ENCODE peak calls at places on chromosome 18, in ten cellular contexts. One of them, this sample, is unnamed.

GRCh38 chr18:34194239-34194638 is 30.5 kb downstream of the NOL4 start:
- DNase-seq in neural progenitor cell: no peak
- DNase-seq in pancreas: no peak
- DNase-seq in sigmoid colon: no peak
- DNase-seq in breast epithelium: no peak
- DNase-seq in adrenal gland: no peak
- DNase-seq in testis: no peak
- DNase-seq in transverse colon: no peak
- DNase-seq in cardiac muscle cell: no peak
- DNase-seq in psoas muscle: no peak
- DNase-seq in this sample: no peak

GRCh38 chr18:5979971-5980457 is 84.7 kb upstream of the TMEM200C start:
- DNase-seq in sigmoid colon: no peak
- DNase-seq in pancreas: no peak
- DNase-seq in transverse colon: no peak
- DNase-seq in cardiac muscle cell: peak; percentile 30
- DNase-seq in breast epithelium: no peak
- DNase-seq in testis: no peak
- DNase-seq in psoas muscle: no peak
- DNase-seq in adrenal gland: no peak
- DNase-seq in neural progenitor cell: no peak
- DNase-seq in this sample: no peak

GRCh38 chr18:61953641-61954040 is 60.8 kb upstream of the RNF152 start:
- DNase-seq in cardiac muscle cell: no peak
- DNase-seq in testis: no peak
- DNase-seq in breast epithelium: no peak
- DNase-seq in psoas muscle: no peak
- DNase-seq in adrenal gland: no peak
- DNase-seq in neural progenitor cell: no peak
- DNase-seq in transverse colon: no peak
- DNase-seq in sigmoid colon: no peak
- DNase-seq in pancreas: no peak
- DNase-seq in this sample: no peak

GRCh38 chr18:58484989-58485962 is 143.6 kb downstream of the ALPK2 start:
- DNase-seq in transverse colon: peak; percentile 46
- DNase-seq in sigmoid colon: peak; percentile 58
- DNase-seq in pancreas: no peak
- DNase-seq in breast epithelium: no peak
- DNase-seq in cardiac muscle cell: peak; percentile 44
- DNase-seq in neural progenitor cell: peak; percentile 65
- DNase-seq in psoas muscle: no peak
- DNase-seq in testis: no peak
- DNase-seq in adrenal gland: peak; percentile 27
- DNase-seq in this sample: no peak

GRCh38 chr18:37937287-37937686 is 371.7 kb upstream of the CELF4 start:
- DNase-seq in transverse colon: no peak
- DNase-seq in neural progenitor cell: no peak
- DNase-seq in sigmoid colon: no peak
- DNase-seq in psoas muscle: no peak
- DNase-seq in breast epithelium: no peak
- DNase-seq in pancreas: no peak
- DNase-seq in cardiac muscle cell: no peak
- DNase-seq in adrenal gland: no peak
- DNase-seq in testis: no peak
- DNase-seq in this sample: no peak

GRCh38 chr18:5295231-5295920 is at the start of gene ZBTB14:
- DNase-seq in sigmoid colon: peak; percentile 79
- DNase-seq in pancreas: peak; percentile 69
- DNase-seq in testis: peak; percentile 63
- DNase-seq in breast epithelium: peak; percentile 53
- DNase-seq in cardiac muscle cell: peak; percentile 86
- DNase-seq in psoas muscle: peak; percentile 81
- DNase-seq in transverse colon: peak; percentile 74
- DNase-seq in neural progenitor cell: peak; percentile 88
- DNase-seq in adrenal gland: peak; percentile 69
- DNase-seq in this sample: peak; percentile 7

GRCh38 chr18:7020995-7021777 is 96.4 kb downstream of the LAMA1 start:
- DNase-seq in pancreas: no peak
- DNase-seq in transverse colon: no peak
- DNase-seq in psoas muscle: no peak
- DNase-seq in adrenal gland: no peak
- DNase-seq in testis: no peak
- DNase-seq in cardiac muscle cell: no peak
- DNase-seq in neural progenitor cell: no peak
- DNase-seq in sigmoid colon: no peak
- DNase-seq in breast epithelium: no peak
- DNase-seq in this sample: no peak

GRCh38 chr18:50909261-50909660 is 30.3 kb downstream of the ME2 start:
- DNase-seq in testis: no peak
- DNase-seq in pancreas: no peak
- DNase-seq in breast epithelium: no peak
- DNase-seq in psoas muscle: no peak
- DNase-seq in adrenal gland: no peak
- DNase-seq in cardiac muscle cell: no peak
- DNase-seq in transverse colon: no peak
- DNase-seq in sigmoid colon: no peak
- DNase-seq in neural progenitor cell: no peak
- DNase-seq in this sample: no peak

GRCh38 chr18:50706199-50706598 is 113.6 kb downstream of the MRO start:
- DNase-seq in breast epithelium: no peak
- DNase-seq in cardiac muscle cell: no peak
- DNase-seq in testis: no peak
- DNase-seq in sigmoid colon: peak; percentile 17
- DNase-seq in pancreas: no peak
- DNase-seq in psoas muscle: no peak
- DNase-seq in transverse colon: no peak
- DNase-seq in adrenal gland: no peak
- DNase-seq in neural progenitor cell: no peak
- DNase-seq in this sample: no peak

GRCh38 chr18:23259701-23260661 is 124.7 kb downstream of the CABLES1 start:
- DNase-seq in pancreas: peak; percentile 62
- DNase-seq in transverse colon: peak; percentile 68
- DNase-seq in adrenal gland: peak; percentile 73
- DNase-seq in sigmoid colon: peak; percentile 87
- DNase-seq in psoas muscle: peak; percentile 83
- DNase-seq in cardiac muscle cell: peak; percentile 84
- DNase-seq in breast epithelium: peak; percentile 88
- DNase-seq in testis: peak; percentile 66
- DNase-seq in neural progenitor cell: peak; percentile 91
- DNase-seq in this sample: peak; percentile 75

GRCh38 chr18:79926715-79927596 is 24.5 kb downstream of the SLC66A2 start:
- DNase-seq in neural progenitor cell: peak; percentile 79
- DNase-seq in testis: peak; percentile 12
- DNase-seq in breast epithelium: peak; percentile 24
- DNase-seq in transverse colon: peak; percentile 3
- DNase-seq in adrenal gland: peak; percentile 9
- DNase-seq in sigmoid colon: peak; percentile 52
- DNase-seq in psoas muscle: peak; percentile 52
- DNase-seq in cardiac muscle cell: no peak
- DNase-seq in pancreas: peak; percentile 56
- DNase-seq in this sample: no peak
- H3K4me3 ChIP-seq in neural progenitor cell: no peak overlapping the region
- H3K4me3 ChIP-seq in testis: no peak overlapping the region
- H3K4me3 ChIP-seq in breast epithelium: no peak overlapping the region
- H3K4me3 ChIP-seq in transverse colon: no peak overlapping the region
- H3K4me3 ChIP-seq in adrenal gland: no peak overlapping the region
- H3K4me3 ChIP-seq in sigmoid colon: no peak overlapping the region
- H3K4me3 ChIP-seq in psoas muscle: no peak overlapping the region
- H3K4me3 ChIP-seq in cardiac muscle cell: no peak overlapping the region
- H3K4me3 ChIP-seq in pancreas: no peak overlapping the region
- H3K4me3 ChIP-seq in this sample: no peak overlapping the region

GRCh38 chr18:49189772-49190171 is 239.0 kb upstream of the SMAD7 start:
- DNase-seq in psoas muscle: no peak
- DNase-seq in adrenal gland: no peak
- DNase-seq in testis: no peak
- DNase-seq in pancreas: no peak
- DNase-seq in transverse colon: no peak
- DNase-seq in neural progenitor cell: no peak
- DNase-seq in breast epithelium: no peak
- DNase-seq in cardiac muscle cell: no peak
- DNase-seq in sigmoid colon: no peak
- DNase-seq in this sample: no peak

GRCh38 chr18:49193252-49193651 is 242.5 kb upstream of the SMAD7 start:
- DNase-seq in testis: no peak
- DNase-seq in cardiac muscle cell: no peak
- DNase-seq in breast epithelium: no peak
- DNase-seq in transverse colon: no peak
- DNase-seq in pancreas: no peak
- DNase-seq in sigmoid colon: no peak
- DNase-seq in psoas muscle: no peak
- DNase-seq in adrenal gland: no peak
- DNase-seq in neural progenitor cell: no peak
- DNase-seq in this sample: no peak

GRCh38 chr18:49193896-49194295 is 243.1 kb upstream of the SMAD7 start:
- DNase-seq in adrenal gland: no peak
- DNase-seq in transverse colon: no peak
- DNase-seq in testis: no peak
- DNase-seq in cardiac muscle cell: no peak
- DNase-seq in psoas muscle: no peak
- DNase-seq in breast epithelium: no peak
- DNase-seq in sigmoid colon: no peak
- DNase-seq in neural progenitor cell: no peak
- DNase-seq in pancreas: no peak
- DNase-seq in this sample: no peak
- TF ChIP-seq CTCF in adrenal gland: no peak
- TF ChIP-seq CTCF in transverse colon: no peak
- TF ChIP-seq CTCF in testis: no peak
- TF ChIP-seq CTCF in cardiac muscle cell: no peak
- TF ChIP-seq CTCF in psoas muscle: no peak
- TF ChIP-seq CTCF in breast epithelium: no peak
- TF ChIP-seq CTCF in sigmoid colon: no peak
- TF ChIP-seq CTCF in neural progenitor cell: no peak
- TF ChIP-seq CTCF in pancreas: no peak
- TF ChIP-seq CTCF in this sample: no peak

DNA sequence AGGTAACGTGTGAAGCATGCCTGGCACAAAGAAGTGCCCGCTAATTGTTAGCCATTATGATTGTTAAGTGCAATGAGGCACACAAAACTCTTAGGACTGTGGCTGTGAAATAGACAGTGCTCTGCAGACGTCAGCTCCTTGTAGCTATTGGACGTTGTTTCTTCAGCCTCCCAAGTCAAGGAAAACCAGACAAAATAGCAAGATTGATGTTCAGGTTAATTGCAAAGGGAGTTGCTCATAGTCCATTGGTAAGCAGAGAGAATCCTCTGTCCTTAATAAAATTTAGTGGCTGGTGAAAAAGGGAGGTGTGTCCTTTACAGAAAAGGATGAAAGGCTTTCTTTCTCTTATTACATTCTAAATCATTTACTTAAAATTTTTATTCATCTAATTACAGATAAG is 54.6 kb upstream of the MBP start:
- DNase-seq in sigmoid colon: no peak
- DNase-seq in psoas muscle: no peak
- DNase-seq in adrenal gland: no peak
- DNase-seq in transverse colon: no peak
- DNase-seq in breast epithelium: no peak
- DNase-seq in testis: no peak
- DNase-seq in cardiac muscle cell: no peak
- DNase-seq in neural progenitor cell: no peak
- DNase-seq in pancreas: no peak
- DNase-seq in this sample: no peak
- H3K36me3 ChIP-seq in sigmoid colon: no peaks in the 10 kb centered on the region
- H3K36me3 ChIP-seq in psoas muscle: no peaks in the 10 kb centered on the region
- H3K36me3 ChIP-seq in adrenal gland: no peaks in the 10 kb centered on the region
- H3K36me3 ChIP-seq in transverse colon: no peaks in the 10 kb centered on the region
- H3K36me3 ChIP-seq in breast epithelium: no peaks in the 10 kb centered on the region
- H3K36me3 ChIP-seq in testis: no peaks in the 10 kb centered on the region
- H3K36me3 ChIP-seq in cardiac muscle cell: no peaks in the 10 kb centered on the region
- H3K36me3 ChIP-seq in neural progenitor cell: no peaks in the 10 kb centered on the region
- H3K36me3 ChIP-seq in pancreas: no peaks in the 10 kb centered on the region
- H3K36me3 ChIP-seq in this sample: no peaks in the 10 kb centered on the region

GRCh38 chr18:59959079-59959478 is 59.3 kb downstream of the PMAIP1 start:
- DNase-seq in transverse colon: no peak
- DNase-seq in sigmoid colon: no peak
- DNase-seq in adrenal gland: no peak
- DNase-seq in cardiac muscle cell: no peak
- DNase-seq in breast epithelium: no peak
- DNase-seq in testis: no peak
- DNase-seq in neural progenitor cell: no peak
- DNase-seq in psoas muscle: no peak
- DNase-seq in pancreas: no peak
- DNase-seq in this sample: no peak

GRCh38 chr18:59959606-59960005 is 59.8 kb downstream of the PMAIP1 start:
- DNase-seq in neural progenitor cell: no peak
- DNase-seq in cardiac muscle cell: no peak
- DNase-seq in pancreas: no peak
- DNase-seq in transverse colon: no peak
- DNase-seq in psoas muscle: no peak
- DNase-seq in adrenal gland: no peak
- DNase-seq in testis: no peak
- DNase-seq in breast epithelium: no peak
- DNase-seq in sigmoid colon: no peak
- DNase-seq in this sample: no peak

GRCh38 chr18:59961086-59961485 is 61.3 kb downstream of the PMAIP1 start:
- DNase-seq in sigmoid colon: no peak
- DNase-seq in pancreas: peak; percentile 8
- DNase-seq in breast epithelium: no peak
- DNase-seq in neural progenitor cell: no peak
- DNase-seq in cardiac muscle cell: no peak
- DNase-seq in adrenal gland: no peak
- DNase-seq in testis: no peak
- DNase-seq in transverse colon: peak; percentile 12
- DNase-seq in psoas muscle: no peak
- DNase-seq in this sample: no peak

GRCh38 chr18:59957957-59958356 is 58.2 kb downstream of the PMAIP1 start:
- DNase-seq in cardiac muscle cell: peak; percentile 96
- DNase-seq in neural progenitor cell: no peak
- DNase-seq in breast epithelium: no peak
- DNase-seq in adrenal gland: peak; percentile 81
- DNase-seq in transverse colon: peak; percentile 47
- DNase-seq in psoas muscle: no peak
- DNase-seq in testis: peak; percentile 87
- DNase-seq in sigmoid colon: no peak
- DNase-seq in pancreas: peak; percentile 54
- DNase-seq in this sample: peak; percentile 77

GRCh38 chr18:59960272-59960671 is 60.5 kb downstream of the PMAIP1 start:
- DNase-seq in psoas muscle: no peak
- DNase-seq in pancreas: no peak
- DNase-seq in adrenal gland: no peak
- DNase-seq in transverse colon: no peak
- DNase-seq in neural progenitor cell: no peak
- DNase-seq in breast epithelium: no peak
- DNase-seq in sigmoid colon: no peak
- DNase-seq in cardiac muscle cell: no peak
- DNase-seq in testis: no peak
- DNase-seq in this sample: no peak
- H3K4me3 ChIP-seq in psoas muscle: no peak overlapping the region
- H3K4me3 ChIP-seq in pancreas: no peak overlapping the region
- H3K4me3 ChIP-seq in adrenal gland: no peak overlapping the region
- H3K4me3 ChIP-seq in transverse colon: no peak overlapping the region
- H3K4me3 ChIP-seq in neural progenitor cell: no peak overlapping the region
- H3K4me3 ChIP-seq in breast epithelium: no peak overlapping the region
- H3K4me3 ChIP-seq in sigmoid colon: no peak overlapping the region
- H3K4me3 ChIP-seq in cardiac muscle cell: no peak overlapping the region
- H3K4me3 ChIP-seq in testis: no peak overlapping the region
- H3K4me3 ChIP-seq in this sample: no peak overlapping the region

DNA sequence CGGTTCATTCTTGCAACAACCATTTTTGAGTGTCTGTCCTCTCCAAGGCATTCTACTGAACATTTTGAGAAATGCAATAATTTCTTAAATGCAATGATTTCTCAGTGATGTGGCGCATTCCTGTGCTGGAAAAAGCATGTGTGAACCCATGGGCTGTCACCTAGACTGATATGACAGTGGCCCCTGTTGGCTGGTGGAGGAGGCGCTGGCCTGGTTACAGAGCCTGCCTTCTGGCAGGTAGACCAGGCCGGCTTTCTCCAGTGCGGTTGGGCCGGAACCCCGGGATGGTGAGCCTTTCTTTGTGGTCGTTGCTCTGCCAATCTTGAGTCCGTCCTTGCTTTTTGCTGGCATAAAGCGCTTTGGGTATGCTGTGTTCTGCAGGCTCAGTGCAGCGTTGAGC is 33.7 kb downstream of the TSHZ1 start:
- DNase-seq in neural progenitor cell: peak; percentile 44
- DNase-seq in psoas muscle: no peak
- DNase-seq in testis: no peak
- DNase-seq in breast epithelium: no peak
- DNase-seq in transverse colon: no peak
- DNase-seq in adrenal gland: peak; percentile 39
- DNase-seq in sigmoid colon: no peak
- DNase-seq in pancreas: no peak
- DNase-seq in cardiac muscle cell: peak; percentile 32
- DNase-seq in this sample: no peak
- TF ChIP-seq CTCF in neural progenitor cell: peak; percentile 48
- TF ChIP-seq CTCF in psoas muscle: peak; percentile 25
- TF ChIP-seq CTCF in testis: peak; percentile 14
- TF ChIP-seq CTCF in breast epithelium: no peak
- TF ChIP-seq CTCF in transverse colon: peak; percentile 25
- TF ChIP-seq CTCF in adrenal gland: no peak
- TF ChIP-seq CTCF in sigmoid colon: no peak
- TF ChIP-seq CTCF in pancreas: no peak
- TF ChIP-seq CTCF in cardiac muscle cell: no peak
- TF ChIP-seq CTCF in this sample: peak; percentile 45

This sample was measured in brain microvascular endothelial cell.